ENCODE peak calls at places on chromosome 21, in nine cellular contexts. E is GM13976, C is heart left ventricle, B is GM06990, M is ovary, X is heart right ventricle, L is AG09309, K is mammary epithelial cell, A is spleen. T is an unnamed sample.

GRCh38 chr21:34603002-34603709 is 11.8 kb downstream of the RCAN1 start:
- DNase-seq in E (peak), C (peak), B (peak), M (peak), X (peak), L (peak), K (peak), A (peak), T (peak)

GRCh38 chr21:46625759-46626158 is 9.7 kb upstream of the PRMT2 start:
- DNase-seq in E (no peak), C (no peak), B (no peak), M (no peak), X (no peak), L (no peak), K (no peak), A (no peak), T (no peak)

GRCh38 chr21:36184561-36184960 is 27.9 kb downstream of the DOP1B start:
- DNase-seq in E (no peak), C (no peak), B (no peak), M (no peak), X (no peak), L (no peak), K (no peak), A (peak), T (no peak)

GRCh38 chr21:34351786-34352241 is 12.0 kb upstream of the KCNE2 start:
- DNase-seq in E (peak), C (peak), B (peak), M (no peak), X (peak), L (no peak), K (no peak), A (no peak), T (peak)

GRCh38 chr21:14850394-14850793 is 214.4 kb downstream of the NRIP1 start:
- DNase-seq in E (no peak), C (no peak), B (no peak), M (no peak), X (no peak), L (no peak), K (no peak), A (no peak), T (no peak)

GRCh38 chr21:20721151-20721550 is 277.1 kb upstream of the NCAM2 start:
- DNase-seq in E (no peak), C (no peak), B (no peak), M (no peak), X (no peak), L (no peak), K (no peak), A (no peak), T (no peak)

GRCh38 chr21:17554619-17555472 is 42.0 kb downstream of the CXADR start:
- DNase-seq in E (no peak), C (no peak), B (no peak), M (no peak), X (no peak), L (no peak), K (no peak), A (no peak), T (no peak)

GRCh38 chr21:45537111-45537745 is 5.0 kb downstream of the SLC19A1 start:
- DNase-seq in E (no peak), C (peak), B (no peak), M (peak), X (no peak), L (no peak), K (no peak), A (peak), T (peak)

GRCh38 chr21:34812510-34813265 is 143.9 kb downstream of the CLIC6 start:
- DNase-seq in E (no peak), C (no peak), B (no peak), M (no peak), X (no peak), L (peak), K (peak), A (no peak), T (no peak)

GRCh38 chr21:46564391-46564790 is 40.5 kb downstream of the S100B start:
- DNase-seq in E (peak), C (no peak), B (no peak), M (no peak), X (no peak), L (no peak), K (no peak), A (no peak), T (no peak)

GRCh38 chr21:41059871-41060270 is 108.1 kb upstream of the BACE2 start:
- DNase-seq in E (no peak), C (no peak), B (no peak), M (no peak), X (no peak), L (no peak), K (no peak), A (no peak), T (no peak)

GRCh38 chr21:35616090-35616489 is 444.2 kb downstream of the SETD4 start:
- DNase-seq in E (no peak), C (no peak), B (no peak), M (no peak), X (no peak), L (peak), K (peak), A (no peak), T (no peak)

GRCh38 chr21:35203093-35204021 is 154.3 kb upstream of the RUNX1 start:
- DNase-seq in E (no peak), C (no peak), B (no peak), M (no peak), X (no peak), L (no peak), K (no peak), A (no peak), T (no peak)

GRCh38 chr21:41207401-41208388 is 39.7 kb downstream of the BACE2 start:
- DNase-seq in E (no peak), C (peak), B (no peak), M (no peak), X (peak), L (peak), K (peak), A (no peak), T (no peak)

GRCh38 chr21:16455978-16456377 is 726.2 kb downstream of the USP25 start:
- DNase-seq in E (no peak), C (no peak), B (no peak), M (no peak), X (no peak), L (no peak), K (no peak), A (no peak), T (no peak)

GRCh38 chr21:46626536-46627302 is 8.8 kb upstream of the PRMT2 start:
- DNase-seq in E (no peak), C (no peak), B (no peak), M (no peak), X (no peak), L (no peak), K (no peak), A (no peak), T (no peak)

GRCh38 chr21:15617968-15618367 is 111.8 kb upstream of the USP25 start:
- DNase-seq in E (no peak), C (no peak), B (no peak), M (no peak), X (no peak), L (no peak), K (peak), A (no peak), T (no peak)

GRCh38 chr21:37093977-37094376 is 20.9 kb downstream of the TTC3 start:
- DNase-seq in E (no peak), C (no peak), B (no peak), M (no peak), X (no peak), L (no peak), K (no peak), A (no peak), T (no peak)

GRCh38 chr21:15045017-15045416 is 19.8 kb downstream of the NRIP1 start:
- DNase-seq in E (no peak), C (no peak), B (no peak), M (no peak), X (no peak), L (no peak), K (no peak), A (no peak), T (no peak)

GRCh38 chr21:36203603-36203889 is 46.9 kb downstream of the DOP1B start:
- DNase-seq in E (peak), C (no peak), B (no peak), M (no peak), X (no peak), L (peak), K (peak), A (no peak), T (no peak)

GRCh38 chr21:36989699-36990507 is 16.6 kb upstream of the RIPPLY3 start:
- DNase-seq in E (peak), C (peak), B (peak), M (peak), X (peak), L (peak), K (peak), A (peak), T (peak)

GRCh38 chr21:33682992-33683627 is 40.8 kb downstream of the ITSN1 start:
- DNase-seq in E (no peak), C (no peak), B (no peak), M (no peak), X (no peak), L (peak), K (peak), A (no peak), T (no peak)

GRCh38 chr21:18274370-18274769 is 29.7 kb downstream of the CHODL start:
- DNase-seq in E (no peak), C (no peak), B (no peak), M (no peak), X (no peak), L (no peak), K (no peak), A (no peak), T (no peak)

GRCh38 chr21:46229133-46229922 is 754 bp upstream of the LSS start:
- DNase-seq in E (peak), C (no peak), B (no peak), M (peak), X (no peak), L (no peak), K (no peak), A (peak), T (no peak)

GRCh38 chr21:32134441-32135159 is 144.2 kb downstream of the MIS18A start:
- DNase-seq in E (no peak), C (no peak), B (no peak), M (no peak), X (no peak), L (no peak), K (no peak), A (no peak), T (no peak)

GRCh38 chr21:35273331-35273730 is 224.2 kb upstream of the RUNX1 start:
- DNase-seq in E (no peak), C (no peak), B (no peak), M (no peak), X (no peak), L (no peak), K (no peak), A (no peak), T (no peak)

GRCh38 chr21:45581322-45581712 is 39.1 kb upstream of the SLC19A1 start:
- DNase-seq in E (peak), C (no peak), B (no peak), M (no peak), X (no peak), L (no peak), K (no peak), A (peak), T (no peak)

GRCh38 chr21:30463713-30464112 is 16.5 kb downstream of the KRTAP19-1 start:
- DNase-seq in E (no peak), C (no peak), B (no peak), M (no peak), X (no peak), L (no peak), K (peak), A (no peak), T (no peak)
- TF ChIP-seq CTCF in E (no peak), C (no peak), B (no peak), M (no peak), X (peak), L (peak), K (peak), A (peak), T (peak)

GRCh38 chr21:27425172-27425571 is 458.3 kb upstream of the ADAMTS5 start:
- DNase-seq in E (no peak), C (no peak), B (no peak), M (no peak), X (no peak), L (no peak), K (no peak), A (no peak), T (no peak)

GRCh38 chr21:27424601-27425000 is 457.7 kb upstream of the ADAMTS5 start:
- DNase-seq in E (no peak), C (no peak), B (no peak), M (no peak), X (no peak), L (no peak), K (peak), A (no peak), T (no peak)

GRCh38 chr21:27426196-27426595 is 459.3 kb upstream of the ADAMTS5 start:
- DNase-seq in E (no peak), C (no peak), B (no peak), M (no peak), X (no peak), L (no peak), K (no peak), A (no peak), T (no peak)

GRCh38 chr21:27425574-27425973 is 458.7 kb upstream of the ADAMTS5 start:
- DNase-seq in E (no peak), C (no peak), B (no peak), M (no peak), X (no peak), L (peak), K (peak), A (no peak), T (no peak)

GRCh38 chr21:27429612-27430361 is 462.9 kb upstream of the ADAMTS5 start:
- DNase-seq in E (no peak), C (no peak), B (no peak), M (no peak), X (no peak), L (peak), K (no peak), A (no peak), T (no peak)
- TF ChIP-seq CTCF in E (no peak), C (no peak), B (no peak), M (no peak), X (no peak), L (no peak), K (no peak), A (no peak), T (no peak)

GRCh38 chr21:42258885-42259407 is 40.0 kb downstream of the ABCG1 start:
- DNase-seq in E (no peak), C (peak), B (no peak), M (no peak), X (peak), L (no peak), K (no peak), A (no peak), T (no peak)
- TF ChIP-seq CTCF in E (no peak), C (no peak), B (no peak), M (no peak), X (peak), L (no peak), K (no peak), A (peak), T (no peak)

GRCh38 chr21:30072496-30072895 is 94.1 kb downstream of the CLDN17 start:
- DNase-seq in E (no peak), C (no peak), B (no peak), M (no peak), X (no peak), L (no peak), K (peak), A (no peak), T (peak)
- TF ChIP-seq CTCF in E (no peak), C (peak), B (no peak), M (no peak), X (no peak), L (no peak), K (peak), A (peak), T (peak)

DNA sequence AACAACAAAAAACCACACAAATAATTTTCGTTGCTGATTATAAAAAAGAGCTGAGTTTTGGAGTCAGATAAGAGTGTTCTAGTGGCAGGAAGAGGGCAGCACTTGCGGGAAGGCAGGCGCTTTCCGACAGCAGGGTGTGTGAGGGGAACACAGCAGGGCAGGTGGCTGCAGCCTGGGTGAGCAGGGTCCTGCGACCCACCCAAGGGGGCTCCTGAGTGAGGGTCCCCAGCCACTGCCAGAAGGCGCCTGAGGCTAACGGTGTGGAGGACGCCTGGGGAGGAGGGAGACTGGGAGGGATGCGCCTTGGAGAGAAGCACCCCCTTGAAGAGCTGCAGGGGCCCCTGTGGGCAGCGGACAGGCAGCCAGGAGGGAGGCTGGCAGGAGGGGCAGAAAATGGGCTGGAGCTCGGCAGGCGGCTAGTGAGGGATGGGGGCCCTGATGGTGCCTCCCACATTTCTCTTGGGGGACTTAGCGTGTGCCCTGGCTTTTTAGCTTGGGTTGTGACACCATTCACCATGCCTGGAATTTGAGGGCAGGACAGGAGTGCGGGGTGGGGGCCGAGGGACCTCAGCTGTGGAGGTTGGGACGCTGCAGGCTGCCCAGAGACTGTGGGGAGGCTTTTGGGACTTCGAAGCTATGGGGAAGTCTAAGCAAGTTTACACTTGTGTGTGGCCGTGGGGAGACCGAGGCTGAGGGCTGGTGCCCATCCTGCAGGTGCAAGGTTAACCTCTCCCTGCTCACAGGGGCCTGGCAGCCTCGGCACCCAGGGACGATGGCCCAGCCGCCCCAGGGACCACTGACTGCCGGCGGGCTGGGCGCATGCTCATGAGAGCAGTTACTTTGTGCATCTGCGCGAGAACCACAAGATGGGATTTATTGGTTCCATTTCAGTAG is 111.4 kb downstream of the SIK1 start:
- DNase-seq in E (no peak), C (peak), B (no peak), M (no peak), X (no peak), L (no peak), K (no peak), A (no peak), T (no peak)
- TF ChIP-seq CTCF in E (no peak), C (no peak), B (peak), M (no peak), X (peak), L (peak), K (no peak), A (peak), T (no peak)

GRCh38 chr21:38798481-38798882 is 7.2 kb upstream of the ETS2 start:
- DNase-seq in E (no peak), C (no peak), B (no peak), M (no peak), X (no peak), L (no peak), K (peak), A (no peak), T (no peak)
- TF ChIP-seq CTCF in E (no peak), C (no peak), B (no peak), M (no peak), X (no peak), L (no peak), K (no peak), A (no peak), T (no peak)

GRCh38 chr21:27564684-27565280 is 597.9 kb upstream of the ADAMTS5 start:
- DNase-seq in E (no peak), C (peak), B (no peak), M (no peak), X (peak), L (no peak), K (peak), A (no peak), T (peak)

GRCh38 chr21:27566521-27566920 is 599.6 kb upstream of the ADAMTS5 start:
- DNase-seq in E (no peak), C (no peak), B (no peak), M (no peak), X (no peak), L (no peak), K (no peak), A (no peak), T (no peak)

GRCh38 chr21:27569091-27569490 is 602.2 kb upstream of the ADAMTS5 start:
- DNase-seq in E (no peak), C (no peak), B (no peak), M (no peak), X (no peak), L (no peak), K (no peak), A (no peak), T (no peak)

GRCh38 chr21:27562303-27562702 is 595.4 kb upstream of the ADAMTS5 start:
- DNase-seq in E (no peak), C (no peak), B (no peak), M (no peak), X (no peak), L (no peak), K (no peak), A (no peak), T (no peak)

GRCh38 chr21:27565418-27565817 is 598.5 kb upstream of the ADAMTS5 start:
- DNase-seq in E (no peak), C (no peak), B (no peak), M (no peak), X (no peak), L (no peak), K (no peak), A (no peak), T (no peak)
- TF ChIP-seq CTCF in E (no peak), C (no peak), B (no peak), M (no peak), X (no peak), L (no peak), K (no peak), A (no peak), T (no peak)

GRCh38 chr21:44454058-44454457 is 1.3 kb upstream of the LRRC3 start:
- DNase-seq in E (no peak), C (no peak), B (no peak), M (no peak), X (no peak), L (no peak), K (no peak), A (no peak), T (no peak)

GRCh38 chr21:44454747-44455523 is at the start of gene LRRC3:
- DNase-seq in E (peak), C (peak), B (peak), M (peak), X (peak), L (no peak), K (peak), A (peak), T (peak)

GRCh38 chr21:44456207-44456914 is 1.1 kb downstream of the LRRC3 start:
- DNase-seq in E (no peak), C (no peak), B (no peak), M (no peak), X (no peak), L (no peak), K (no peak), A (peak), T (no peak)

GRCh38 chr21:44456915-44457736 is 1.8 kb downstream of the LRRC3 start:
- DNase-seq in E (no peak), C (no peak), B (no peak), M (no peak), X (no peak), L (no peak), K (no peak), A (no peak), T (no peak)

GRCh38 chr21:44455524-44456206 is 355 bp downstream of the LRRC3 start:
- DNase-seq in E (peak), C (peak), B (peak), M (peak), X (peak), L (no peak), K (peak), A (peak), T (peak)
- TF ChIP-seq CTCF in E (peak), C (no peak), B (peak), M (no peak), X (peak), L (no peak), K (no peak), A (peak), T (no peak)

GRCh38 chr21:23936991-23937390 is 1670.3 kb downstream of the MRPL39 start:
- DNase-seq in E (no peak), C (no peak), B (no peak), M (no peak), X (no peak), L (no peak), K (no peak), A (no peak), T (no peak)

GRCh38 chr21:23930565-23930964 is 1676.7 kb downstream of the MRPL39 start:
- DNase-seq in E (no peak), C (no peak), B (no peak), M (no peak), X (no peak), L (no peak), K (no peak), A (no peak), T (no peak)

GRCh38 chr21:23939369-23940065 is 1667.8 kb downstream of the MRPL39 start:
- DNase-seq in E (no peak), C (no peak), B (no peak), M (no peak), X (no peak), L (no peak), K (no peak), A (no peak), T (no peak)

DNA sequence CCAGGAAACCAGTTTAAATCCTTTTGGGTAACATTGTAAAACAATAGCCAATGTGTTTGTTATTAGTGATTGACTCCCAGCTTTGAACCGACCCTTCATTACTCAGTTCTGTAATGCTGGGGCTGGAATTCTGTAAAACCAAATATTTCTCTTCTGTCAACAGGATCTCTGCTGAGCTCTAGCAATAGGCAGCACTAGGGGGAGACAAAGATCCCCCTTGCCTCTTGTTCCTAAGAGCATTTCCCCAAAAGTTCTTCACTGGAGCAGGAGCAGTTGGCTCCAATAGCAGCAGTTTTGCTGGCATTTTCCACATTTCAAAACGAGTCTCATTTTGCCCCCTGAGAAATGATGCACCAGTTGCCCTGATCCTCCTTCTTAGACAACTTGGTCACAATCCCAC is 1671.1 kb downstream of the MRPL39 start:
- DNase-seq in E (peak), C (no peak), B (no peak), M (no peak), X (no peak), L (no peak), K (no peak), A (no peak), T (no peak)
- TF ChIP-seq CTCF in E (no peak), C (no peak), B (no peak), M (no peak), X (peak), L (no peak), K (no peak), A (peak), T (peak)

T was measured in nephron progenitor cell.